ENCODE peak calls at places on chromosomes 5 and 9, in six cellular contexts. One of them, this sample, is unnamed. For H3K4me1, the result is how much of the 10 kb centered on the place peaks cover.

GRCh38 chr5:126015244-126016054 is 407.8 kb upstream of the GRAMD2B start:
- DNase-seq in mesenchymal stem cell: no peak
- DNase-seq in IMR-90: peak
- DNase-seq in mesendoderm: peak
- DNase-seq in neuronal stem cell: no peak
- DNase-seq in H1: no peak
- DNase-seq in this sample: no peak

GRCh38 chr9:3177921-3178320 is 334.0 kb upstream of the PUM3 start:
- DNase-seq in H1: no peak
- DNase-seq in IMR-90: no peak
- DNase-seq in mesenchymal stem cell: no peak
- DNase-seq in mesendoderm: no peak
- DNase-seq in neuronal stem cell: no peak
- DNase-seq in this sample: no peak

GRCh38 chr5:81685481-81685880 is 65.4 kb downstream of the SSBP2 start:
- DNase-seq in neuronal stem cell: no peak
- DNase-seq in mesendoderm: no peak
- DNase-seq in H1: no peak
- DNase-seq in mesenchymal stem cell: no peak
- DNase-seq in IMR-90: no peak
- DNase-seq in this sample: no peak

GRCh38 chr9:99677281-99677680 is 144.4 kb upstream of the NR4A3 start:
- DNase-seq in mesenchymal stem cell: peak
- DNase-seq in neuronal stem cell: no peak
- DNase-seq in H1: no peak
- DNase-seq in IMR-90: peak
- DNase-seq in mesendoderm: no peak
- DNase-seq in this sample: no peak

GRCh38 chr5:155290937-155291336 is 277.4 kb downstream of the KIF4B start:
- DNase-seq in H1: no peak
- DNase-seq in mesenchymal stem cell: no peak
- DNase-seq in neuronal stem cell: no peak
- DNase-seq in IMR-90: no peak
- DNase-seq in mesendoderm: no peak
- DNase-seq in this sample: no peak

GRCh38 chr9:137759649-137760321 is 117.8 kb upstream of the CACNA1B start:
- DNase-seq in H1: no peak
- DNase-seq in IMR-90: no peak
- DNase-seq in neuronal stem cell: peak
- DNase-seq in mesenchymal stem cell: no peak
- DNase-seq in mesendoderm: peak
- DNase-seq in this sample: no peak

GRCh38 chr9:110918316-110919054 is 119.8 kb downstream of the LPAR1 start:
- DNase-seq in H1: no peak
- DNase-seq in neuronal stem cell: no peak
- DNase-seq in mesenchymal stem cell: peak
- DNase-seq in IMR-90: peak
- DNase-seq in mesendoderm: no peak
- DNase-seq in this sample: no peak

GRCh38 chr5:138011991-138012390 is 20.9 kb downstream of the FAM13B start:
- DNase-seq in H1: no peak
- DNase-seq in neuronal stem cell: no peak
- DNase-seq in IMR-90: no peak
- DNase-seq in mesenchymal stem cell: no peak
- DNase-seq in mesendoderm: no peak
- DNase-seq in this sample: no peak

GRCh38 chr5:133421394-133421793 is 190.9 kb downstream of the FSTL4 start:
- DNase-seq in H1: peak
- DNase-seq in mesendoderm: peak
- DNase-seq in neuronal stem cell: no peak
- DNase-seq in IMR-90: no peak
- DNase-seq in mesenchymal stem cell: peak
- DNase-seq in this sample: peak

GRCh38 chr9:109182940-109183798 is 16.1 kb upstream of the FRRS1L start:
- DNase-seq in H1: no peak
- DNase-seq in IMR-90: peak
- DNase-seq in mesenchymal stem cell: peak
- DNase-seq in mesendoderm: peak
- DNase-seq in neuronal stem cell: no peak
- DNase-seq in this sample: peak

GRCh38 chr5:67094476-67095300 is 101.9 kb downstream of the CD180 start:
- DNase-seq in IMR-90: peak
- DNase-seq in mesenchymal stem cell: peak
- DNase-seq in mesendoderm: peak
- DNase-seq in H1: no peak
- DNase-seq in neuronal stem cell: no peak
- DNase-seq in this sample: peak

GRCh38 chr5:173623789-173624188 is 7.3 kb upstream of the BOD1 start:
- DNase-seq in mesendoderm: no peak
- DNase-seq in neuronal stem cell: no peak
- DNase-seq in IMR-90: no peak
- DNase-seq in mesenchymal stem cell: no peak
- DNase-seq in H1: no peak
- DNase-seq in this sample: no peak

GRCh38 chr5:96601811-96602244 is 60.3 kb upstream of the CAST start:
- DNase-seq in mesendoderm: peak
- DNase-seq in mesenchymal stem cell: peak
- DNase-seq in IMR-90: peak
- DNase-seq in H1: no peak
- DNase-seq in neuronal stem cell: peak
- DNase-seq in this sample: peak

GRCh38 chr5:659496-660263 is 33.5 kb downstream of the TPPP start:
- DNase-seq in mesendoderm: no peak
- DNase-seq in IMR-90: no peak
- DNase-seq in mesenchymal stem cell: no peak
- DNase-seq in H1: no peak
- DNase-seq in neuronal stem cell: no peak
- DNase-seq in this sample: no peak

GRCh38 chr9:92762196-92762595 is 2.4 kb downstream of the BICD2 start:
- DNase-seq in mesenchymal stem cell: no peak
- DNase-seq in neuronal stem cell: no peak
- DNase-seq in H1: no peak
- DNase-seq in IMR-90: no peak
- DNase-seq in mesendoderm: no peak
- DNase-seq in this sample: no peak

GRCh38 chr9:92762781-92763708 is 1.6 kb downstream of the BICD2 start:
- DNase-seq in mesendoderm: no peak
- DNase-seq in mesenchymal stem cell: no peak
- DNase-seq in IMR-90: no peak
- DNase-seq in H1: no peak
- DNase-seq in neuronal stem cell: no peak
- DNase-seq in this sample: peak

GRCh38 chr9:92763721-92764380 is 782 bp downstream of the BICD2 start:
- DNase-seq in H1: no peak
- DNase-seq in mesendoderm: no peak
- DNase-seq in mesenchymal stem cell: peak
- DNase-seq in neuronal stem cell: peak
- DNase-seq in IMR-90: no peak
- DNase-seq in this sample: peak

GRCh38 chr9:92759990-92760893 is 4.4 kb downstream of the BICD2 start:
- DNase-seq in neuronal stem cell: no peak
- DNase-seq in H1: no peak
- DNase-seq in mesenchymal stem cell: no peak
- DNase-seq in IMR-90: no peak
- DNase-seq in mesendoderm: no peak
- DNase-seq in this sample: peak

GRCh38 chr9:92761686-92762085 is 2.9 kb downstream of the BICD2 start:
- DNase-seq in neuronal stem cell: no peak
- DNase-seq in H1: no peak
- DNase-seq in IMR-90: no peak
- DNase-seq in mesenchymal stem cell: no peak
- DNase-seq in mesendoderm: no peak
- DNase-seq in this sample: no peak
- H3K4me1 ChIP-seq in neuronal stem cell: under half
- H3K4me1 ChIP-seq in H1: under half
- H3K4me1 ChIP-seq in IMR-90: under half
- H3K4me1 ChIP-seq in mesenchymal stem cell: under half
- H3K4me1 ChIP-seq in mesendoderm: under half
- H3K4me1 ChIP-seq in this sample: under half

GRCh38 chr9:36141288-36141687 is 4.8 kb downstream of the GLIPR2 start:
- DNase-seq in mesendoderm: peak
- DNase-seq in neuronal stem cell: no peak
- DNase-seq in mesenchymal stem cell: peak
- DNase-seq in IMR-90: peak
- DNase-seq in H1: no peak
- DNase-seq in this sample: peak
- H3K9ac ChIP-seq in mesendoderm: no peak
- H3K9ac ChIP-seq in neuronal stem cell: no peak
- H3K9ac ChIP-seq in mesenchymal stem cell: peak
- H3K9ac ChIP-seq in IMR-90: no peak
- H3K9ac ChIP-seq in H1: no peak
- H3K9ac ChIP-seq in this sample: no peak

DNA sequence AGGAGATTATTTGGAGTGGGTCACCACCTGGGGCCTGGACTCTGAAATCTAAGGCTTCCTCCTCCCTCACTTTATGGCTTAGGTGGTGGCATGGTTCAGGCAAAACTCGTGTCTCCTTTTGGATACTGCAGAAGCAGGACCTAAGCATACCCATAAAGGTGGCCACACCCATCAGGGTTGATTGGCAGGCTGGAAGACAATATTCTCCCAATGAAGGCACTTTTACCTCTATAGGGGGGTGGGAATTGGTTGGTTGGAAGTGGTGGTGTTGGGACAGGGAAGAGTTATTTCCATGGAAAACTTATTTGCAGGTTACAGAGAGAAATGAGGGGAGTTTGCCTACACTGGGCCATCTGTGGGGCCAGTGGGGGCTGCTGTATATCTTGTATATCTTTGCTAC is 39.7 kb downstream of the CNOT6 start:
- DNase-seq in neuronal stem cell: no peak
- DNase-seq in H1: no peak
- DNase-seq in IMR-90: no peak
- DNase-seq in mesendoderm: no peak
- DNase-seq in mesenchymal stem cell: no peak
- DNase-seq in this sample: no peak
- H3K4ac ChIP-seq in neuronal stem cell: no peak
- H3K4ac ChIP-seq in H1: no peak
- H3K4ac ChIP-seq in IMR-90: no peak
- H3K4ac ChIP-seq in mesendoderm: no peak
- H3K4ac ChIP-seq in mesenchymal stem cell: no peak
- H3K4ac ChIP-seq in this sample: no peak

GRCh38 chr9:79637180-79637925 is 65.6 kb downstream of the TLE4 start:
- DNase-seq in mesendoderm: no peak
- DNase-seq in neuronal stem cell: no peak
- DNase-seq in mesenchymal stem cell: peak
- DNase-seq in H1: no peak
- DNase-seq in IMR-90: peak
- DNase-seq in this sample: no peak
- H3K4me1 ChIP-seq in mesendoderm: under half
- H3K4me1 ChIP-seq in neuronal stem cell: under half
- H3K4me1 ChIP-seq in mesenchymal stem cell: under half
- H3K4me1 ChIP-seq in H1: under half
- H3K4me1 ChIP-seq in IMR-90: under half
- H3K4me1 ChIP-seq in this sample: under half

GRCh38 chr5:36720688-36721087 is 114.3 kb downstream of the SLC1A3 start:
- DNase-seq in neuronal stem cell: no peak
- DNase-seq in mesenchymal stem cell: no peak
- DNase-seq in IMR-90: no peak
- DNase-seq in H1: no peak
- DNase-seq in mesendoderm: no peak
- DNase-seq in this sample: no peak

GRCh38 chr5:36723921-36724320 is 117.5 kb downstream of the SLC1A3 start:
- DNase-seq in IMR-90: no peak
- DNase-seq in mesendoderm: no peak
- DNase-seq in neuronal stem cell: no peak
- DNase-seq in mesenchymal stem cell: no peak
- DNase-seq in H1: no peak
- DNase-seq in this sample: no peak

GRCh38 chr5:36719266-36719665 is 112.9 kb downstream of the SLC1A3 start:
- DNase-seq in mesenchymal stem cell: no peak
- DNase-seq in mesendoderm: no peak
- DNase-seq in H1: no peak
- DNase-seq in neuronal stem cell: no peak
- DNase-seq in IMR-90: no peak
- DNase-seq in this sample: no peak

GRCh38 chr5:36722913-36723312 is 116.5 kb downstream of the SLC1A3 start:
- DNase-seq in mesenchymal stem cell: no peak
- DNase-seq in neuronal stem cell: no peak
- DNase-seq in H1: no peak
- DNase-seq in mesendoderm: no peak
- DNase-seq in IMR-90: peak
- DNase-seq in this sample: no peak

GRCh38 chr5:36721664-36722063 is 115.3 kb downstream of the SLC1A3 start:
- DNase-seq in mesendoderm: no peak
- DNase-seq in IMR-90: no peak
- DNase-seq in neuronal stem cell: no peak
- DNase-seq in H1: no peak
- DNase-seq in mesenchymal stem cell: no peak
- DNase-seq in this sample: no peak
- H3K9ac ChIP-seq in mesendoderm: no peak
- H3K9ac ChIP-seq in IMR-90: no peak
- H3K9ac ChIP-seq in neuronal stem cell: no peak
- H3K9ac ChIP-seq in H1: no peak
- H3K9ac ChIP-seq in mesenchymal stem cell: no peak
- H3K9ac ChIP-seq in this sample: no peak